ENCODE peak calls at places on chromosomes 11 and 22, in ten cellular contexts. J, I, U, O, C, D, H, E, A and W are unnamed samples.

GRCh38 chr11:118656563-118657165 is 22.8 kb downstream of the TREH start:
- DNase-seq in I (no peak), U (no peak), O (no peak), E (no peak), J (no peak), C (no peak), D (no peak), H (no peak), A (no peak), W (no peak)

GRCh38 chr22:38207898-38208432 is 6.2 kb downstream of the MAFF start:
- DNase-seq in U (no peak), D (no peak), H (no peak), O (no peak), A (no peak), J (no peak), I (no peak), C (no peak), E (no peak), W (no peak)

GRCh38 chr11:23730307-23730998 is 766.4 kb upstream of the LUZP2 start:
- DNase-seq in D (no peak), J (no peak), O (peak; percentile 1), E (no peak), U (no peak), C (peak; percentile 44), H (no peak), A (no peak), I (no peak), W (no peak)

GRCh38 chr11:48003926-48004325 is 23.6 kb downstream of the PTPRJ start:
- DNase-seq in A (no peak), C (no peak), I (no peak), O (no peak), H (no peak), E (no peak), U (no peak), D (no peak), J (no peak), W (no peak)

GRCh38 chr11:118872403-118872821 is 11.3 kb upstream of the CXCR5 start:
- DNase-seq in J (peak; percentile 43), I (no peak), H (no peak), E (no peak), O (peak; percentile 65), U (no peak), D (peak; percentile 80), A (no peak), C (peak; percentile 28), W (no peak)

GRCh38 chr11:68409748-68410344 is 50.7 kb upstream of the PPP6R3 start:
- DNase-seq in U (no peak), D (no peak), E (no peak), I (no peak), H (no peak), A (no peak), J (no peak), C (no peak), O (no peak), W (no peak)

GRCh38 chr11:124612045-124612444 is 817 bp downstream of the PANX3 start:
- DNase-seq in E (no peak), A (no peak), I (no peak), C (no peak), O (no peak), D (no peak), H (no peak), J (no peak), U (no peak), W (no peak)

GRCh38 chr22:22410121-22410520 is 98.4 kb downstream of the ZNF280B start:
- DNase-seq in D (no peak), A (no peak), O (peak; percentile 17), U (no peak), E (no peak), C (peak; percentile 47), H (no peak), J (peak; percentile 48), I (no peak), W (no peak)

DNA sequence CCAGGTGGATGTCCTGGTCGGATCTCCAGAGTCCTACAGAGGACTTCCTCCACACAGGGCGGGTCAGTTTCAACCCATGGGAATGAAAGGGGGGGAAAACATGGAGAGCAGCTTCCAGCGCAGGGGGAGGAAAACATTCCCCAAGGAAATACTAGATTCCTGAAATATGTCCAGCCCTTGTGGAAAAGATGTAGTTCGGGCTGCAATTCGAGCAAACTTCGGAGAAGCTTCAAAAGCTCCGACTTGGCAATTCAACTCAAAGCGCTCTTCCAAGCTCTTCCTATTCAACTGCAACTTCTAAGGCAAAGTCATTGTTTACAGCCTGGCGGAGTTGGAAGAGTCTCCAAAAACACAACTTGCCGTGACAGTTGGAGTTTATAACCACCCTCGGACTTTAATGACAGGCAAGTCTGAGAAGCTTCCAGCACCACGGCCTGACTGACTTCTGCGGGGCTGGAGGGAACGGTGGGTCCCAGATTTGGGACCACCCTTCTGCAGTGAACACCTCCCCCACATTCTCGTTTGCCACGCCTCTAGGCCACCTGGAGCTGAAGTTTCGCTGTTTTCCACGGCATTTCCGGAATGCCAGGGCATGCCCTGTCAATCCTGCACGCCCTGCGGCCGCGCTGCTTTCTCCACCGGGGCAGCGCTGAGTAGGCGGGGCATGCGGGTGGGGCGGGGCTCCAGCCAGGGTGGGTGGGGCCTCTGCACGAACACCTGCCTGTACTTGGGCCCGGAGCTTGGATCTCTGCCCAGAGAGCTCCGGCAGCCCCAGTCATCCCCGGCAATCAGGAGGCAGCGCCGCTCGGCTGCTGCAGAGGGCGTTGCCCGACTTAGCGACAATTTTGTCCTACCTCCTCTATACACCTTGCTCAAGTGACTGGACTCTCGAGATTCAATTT is 49.0 kb upstream of the BIRC3 start:
- DNase-seq in J (peak; percentile 95), U (peak; percentile 88), A (peak; percentile 29), C (peak; percentile 85), D (peak; percentile 85), H (peak; percentile 94), E (peak; percentile 88), O (peak; percentile 70), I (peak; percentile 79), W (peak; percentile 68)
- TF ChIP-seq POLR2A in J (peak; percentile 50), U (no peak), A (no peak), C (no peak), D (no peak), H (no peak), E (no peak), O (no peak), I (no peak), W (peak; percentile 18)

GRCh38 chr11:87038235-87038960 is 664 bp downstream of the TMEM135 start:
- DNase-seq in J (no peak), C (no peak), A (no peak), E (no peak), O (no peak), I (no peak), H (no peak), U (no peak), D (no peak), W (no peak)

GRCh38 chr11:87036756-87037449 is 831 bp upstream of the TMEM135 start:
- DNase-seq in A (no peak), O (no peak), H (no peak), D (no peak), J (peak; percentile 22), C (peak; percentile 40), I (peak; percentile 76), E (no peak), U (peak; percentile 32), W (no peak)

GRCh38 chr11:87039371-87039770 is 1.6 kb downstream of the TMEM135 start:
- DNase-seq in A (no peak), C (no peak), E (no peak), U (no peak), H (no peak), I (no peak), J (no peak), O (no peak), D (no peak), W (no peak)

GRCh38 chr11:87035976-87036583 is 1.7 kb upstream of the TMEM135 start:
- DNase-seq in J (no peak), U (no peak), H (no peak), I (no peak), O (no peak), D (peak; percentile 13), A (no peak), C (no peak), E (no peak), W (no peak)

DNA sequence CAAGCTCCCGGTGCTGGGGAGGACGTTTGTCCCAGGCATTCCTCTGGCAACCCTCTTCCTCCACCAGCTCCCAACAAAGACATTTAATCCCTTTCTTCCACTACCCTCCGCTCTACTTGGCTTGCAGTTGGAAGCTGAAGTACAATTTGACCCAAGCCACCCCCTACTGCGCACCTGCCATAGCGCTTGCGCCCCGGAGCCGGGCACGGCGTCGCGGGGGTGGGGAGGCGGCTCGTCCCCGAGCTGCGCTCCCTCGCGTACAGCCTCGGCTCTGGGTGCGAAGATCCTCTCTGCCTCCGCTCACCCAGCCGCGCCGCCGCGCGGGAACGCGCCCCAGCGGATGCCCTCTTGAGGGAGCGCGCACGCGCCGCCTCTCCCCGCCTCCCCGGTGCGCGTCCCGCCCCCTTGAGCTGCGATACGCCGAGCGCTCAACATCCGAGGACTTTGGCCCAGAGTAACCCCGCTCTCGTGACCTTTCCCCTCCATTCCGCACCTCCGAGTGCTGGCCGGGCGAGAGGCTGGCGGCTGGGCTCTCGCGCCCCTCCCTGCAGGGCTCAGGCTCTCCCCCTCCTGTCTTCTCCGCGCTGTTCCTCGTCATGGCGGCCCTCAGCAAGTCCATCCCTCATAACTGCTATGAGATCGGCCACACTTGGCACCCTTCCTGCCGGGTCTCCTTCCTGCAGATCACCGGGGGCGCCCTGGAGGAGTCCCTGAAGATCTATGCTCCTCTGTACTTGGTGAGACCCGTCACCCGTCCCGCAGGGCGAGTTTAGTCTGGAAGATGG is at the start of gene TMEM135:
- DNase-seq in O (peak; percentile 94), D (peak; percentile 90), E (peak; percentile 91), J (peak; percentile 98), C (peak; percentile 97), I (peak; percentile 94), H (peak; percentile 97), U (peak; percentile 95), A (peak; percentile 65), W (peak; percentile 81)
- TF ChIP-seq POLR2A in O (peak; percentile 72), D (peak; percentile 37), E (no peak), J (peak; percentile 75), C (no peak), I (peak; percentile 79), H (peak; percentile 88), U (peak; percentile 62), A (peak; percentile 59), W (peak; percentile 30)

DNA sequence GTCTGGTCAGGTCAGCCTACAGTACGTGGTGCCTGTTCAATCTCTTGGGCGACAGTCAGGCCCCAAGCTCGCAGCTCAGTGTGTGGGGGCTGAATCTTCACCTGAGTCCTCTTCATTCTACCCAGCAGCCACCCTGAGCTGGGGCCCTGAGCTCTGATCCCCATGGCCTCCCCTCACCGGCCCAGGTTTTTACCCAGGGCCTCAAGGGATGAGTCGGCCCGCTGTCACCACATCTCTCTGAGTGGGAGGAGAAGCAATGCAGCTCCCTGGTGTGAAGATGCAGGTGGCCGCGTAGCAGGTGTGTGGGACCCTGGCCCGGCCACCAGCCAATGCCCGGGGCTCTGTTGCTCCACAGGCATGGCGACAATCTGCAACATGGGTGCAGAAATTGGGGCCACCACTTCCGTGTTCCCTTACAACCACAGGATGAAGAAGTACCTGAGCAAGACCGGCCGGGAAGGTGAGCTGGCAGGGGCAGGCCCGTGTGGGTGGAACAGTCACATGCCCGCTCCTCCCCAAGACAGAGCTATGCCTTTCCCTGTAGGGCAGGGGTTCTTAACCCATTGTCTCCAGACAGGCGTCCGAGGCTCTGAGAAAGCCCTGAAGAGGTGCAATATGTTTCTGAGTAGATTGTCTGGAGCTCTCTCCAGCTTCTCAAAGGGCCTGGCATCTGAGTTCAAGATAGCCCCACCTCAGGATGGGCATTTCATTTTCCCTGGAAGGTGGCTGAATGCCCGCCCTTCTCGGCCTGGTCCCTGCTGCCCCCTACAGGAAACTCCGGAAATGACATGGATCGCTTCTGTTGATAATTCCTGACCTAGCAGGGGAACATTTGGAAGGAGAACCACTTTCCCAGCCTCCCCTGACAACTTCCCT is 26.9 kb downstream of the POLR3H start:
- DNase-seq in D (peak; percentile 72), O (no peak), H (no peak), E (peak; percentile 74), J (peak; percentile 81), I (peak; percentile 27), A (no peak), U (peak; percentile 48), C (peak; percentile 85), W (peak; percentile 46)
- TF ChIP-seq POLR2A in D (no peak), O (no peak), H (no peak), E (no peak), J (no peak), I (no peak), A (no peak), U (no peak), C (no peak), W (no peak)

DNA sequence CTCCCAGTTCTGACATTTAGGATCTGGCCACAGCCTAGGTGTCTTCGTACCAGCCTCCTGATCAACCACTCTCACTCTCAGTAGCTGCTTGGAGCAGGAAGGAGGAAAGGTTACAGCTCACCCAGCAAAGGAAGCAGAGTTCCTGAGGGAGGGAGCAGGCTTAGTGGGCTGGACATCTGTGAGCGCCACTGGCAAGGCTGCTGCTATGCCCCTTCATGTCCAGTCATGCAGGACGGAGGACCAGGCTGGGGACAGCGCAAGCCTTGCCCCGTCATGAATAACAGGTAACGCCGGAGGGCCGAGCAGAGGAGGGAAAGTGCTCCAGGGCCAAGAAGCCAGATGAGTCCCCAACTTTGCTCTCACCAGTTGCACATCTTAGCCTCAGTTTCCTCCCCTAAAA is 25.8 kb downstream of the TPST2 start:
- DNase-seq in E (no peak), A (no peak), J (no peak), O (no peak), U (no peak), I (no peak), C (no peak), D (no peak), H (no peak), W (no peak)
- TF ChIP-seq POLR2A in E (no peak), A (no peak), J (no peak), O (no peak), U (no peak), I (no peak), C (no peak), D (no peak), H (no peak), W (no peak)